ENCODE peak calls at places on chromosomes 3 and 15, in four cellular contexts. F is AG08395, V is fibroblast of lung, Z is posterior cingulate gyrus. N is an unnamed sample.

GRCh38 chr15:52349062-52349700 is 53.6 kb upstream of the MYO5C start:
- DNase-seq in F (peak), V (no peak), Z (no peak), N (peak)

GRCh38 chr15:71149645-71150557 is 34.6 kb downstream of the THSD4 start:
- DNase-seq in F (no peak), V (peak), Z (no peak), N (no peak)

GRCh38 chr3:140091143-140091542 is 156.2 kb downstream of the CLSTN2 start:
- DNase-seq in F (no peak), V (no peak), Z (peak), N (no peak)

GRCh38 chr3:177929310-177929709 is 606.9 kb upstream of the KCNMB2 start:
- DNase-seq in F (peak), V (no peak), Z (no peak), N (peak)

GRCh38 chr15:39641187-39641889 is 60.5 kb downstream of the THBS1 start:
- DNase-seq in F (no peak), V (no peak), Z (no peak), N (no peak)

GRCh38 chr3:111712294-111713180 is 117.4 kb upstream of the ZBED2 start:
- DNase-seq in F (peak), V (no peak), Z (no peak), N (no peak)

GRCh38 chr3:151219056-151219455 is 16.0 kb upstream of the GPR171 start:
- DNase-seq in F (peak), V (peak), Z (no peak), N (peak)

GRCh38 chr15:58556028-58556361 is 124.2 kb downstream of the LIPC start:
- DNase-seq in F (no peak), V (no peak), Z (no peak), N (no peak)

GRCh38 chr15:56240390-56240789 is 3.3 kb downstream of the RFX7 start:
- DNase-seq in F (no peak), V (no peak), Z (no peak), N (no peak)

GRCh38 chr3:104102386-104102785 is 1264.3 kb upstream of the ALCAM start:
- DNase-seq in F (peak), V (peak), Z (no peak), N (peak)

GRCh38 chr3:124217542-124217941 is 225.6 kb upstream of the ROPN1 start:
- DNase-seq in F (peak), V (peak), Z (peak), N (peak)

GRCh38 chr15:90683876-90684275 is 33.3 kb upstream of the BLM start:
- DNase-seq in F (no peak), V (no peak), Z (no peak), N (no peak)

GRCh38 chr3:65439641-65440040 is 599.1 kb downstream of the MAGI1 start:
- DNase-seq in F (peak), V (peak), Z (peak), N (peak)

GRCh38 chr3:51916418-51916817 is 13.3 kb upstream of the IQCF1 start:
- DNase-seq in F (no peak), V (no peak), Z (no peak), N (no peak)

GRCh38 chr15:58758141-58758540 is 8.6 kb upstream of the ADAM10 start:
- DNase-seq in F (peak), V (peak), Z (peak), N (no peak)

GRCh38 chr3:127019449-127019848 is 36.5 kb downstream of the PLXNA1 start:
- DNase-seq in F (peak), V (no peak), Z (no peak), N (peak)

GRCh38 chr15:63473999-63474809 is 30.2 kb upstream of the USP3 start:
- DNase-seq in F (peak), V (peak), Z (no peak), N (peak)

GRCh38 chr3:24680214-24680967 is 185.7 kb upstream of the THRB start:
- DNase-seq in F (no peak), V (peak), Z (peak), N (no peak)

GRCh38 chr15:80940331-80940730 is 49.3 kb downstream of the MESD start:
- DNase-seq in F (no peak), V (no peak), Z (no peak), N (no peak)

GRCh38 chr15:25543156-25543555 is 104.3 kb upstream of the UBE3A start:
- DNase-seq in F (peak), V (peak), Z (peak), N (peak)

GRCh38 chr3:192816274-192816853 is 89.0 kb upstream of the FGF12 start:
- DNase-seq in F (peak), V (peak), Z (no peak), N (peak)

N was measured in HFFc6.